ENCODE peak calls at places on chromosome 16, in nine cellular contexts. I is RWPE1; T is effector memory CD4-positive, alpha-beta T cell; Z is neural progenitor cell; K is sigmoid colon; L is psoas muscle; Y is substantia nigra; A is colonic mucosa; C is CD8-positive, alpha-beta memory T cell. X is an unnamed sample.

GRCh38 chr16:87822002-87822390 is 47.3 kb downstream of the SLC7A5 start:
- DNase-seq in I (no peak), T (no peak), Z (no peak), K (no peak), L (no peak), Y (no peak), A (no peak), C (no peak), X (no peak)

GRCh38 chr16:54067317-54068065 is 219.1 kb downstream of the IRX3 start:
- DNase-seq in I (no peak), T (no peak), Z (no peak), K (no peak), L (no peak), Y (no peak), A (no peak), C (no peak), X (no peak)

GRCh38 chr16:56625140-56625942 is at the start of gene MT1E:
- DNase-seq in I (peak), T (no peak), Z (peak), K (peak), L (peak), Y (no peak), A (peak), C (peak), X (peak)

GRCh38 chr16:53952215-53953208 is 248.6 kb downstream of the FTO start:
- DNase-seq in I (no peak), T (no peak), Z (no peak), K (no peak), L (no peak), Y (no peak), A (no peak), C (no peak), X (no peak)

GRCh38 chr16:5502467-5502869 is 404.9 kb upstream of the EEF2KMT start:
- DNase-seq in I (no peak), T (no peak), Z (peak), K (no peak), L (no peak), Y (no peak), A (no peak), C (no peak), X (no peak)

GRCh38 chr16:72312862-72313261 is 140.9 kb upstream of the PMFBP1 start:
- DNase-seq in I (no peak), T (no peak), Z (peak), K (no peak), L (no peak), Y (no peak), A (no peak), C (no peak), X (no peak)

GRCh38 chr16:51024703-51025102 is 126.4 kb downstream of the SALL1 start:
- DNase-seq in I (no peak), T (no peak), Z (peak), K (no peak), L (no peak), Y (no peak), A (no peak), C (no peak), X (no peak)

GRCh38 chr16:9260665-9261064 is 169.2 kb downstream of the HAPSTR1 start:
- DNase-seq in I (no peak), T (no peak), Z (no peak), K (no peak), L (no peak), Y (no peak), A (peak), C (no peak), X (no peak)

GRCh38 chr16:55035037-55035436 is 104.4 kb downstream of the IRX5 start:
- DNase-seq in I (no peak), T (no peak), Z (peak), K (no peak), L (no peak), Y (no peak), A (peak), C (no peak), X (peak)

GRCh38 chr16:997440-998051 is 16.0 kb downstream of the SOX8 start:
- DNase-seq in I (peak), T (peak), Z (peak), K (no peak), L (no peak), Y (no peak), A (no peak), C (peak), X (no peak)

GRCh38 chr16:53053967-53054669 is 673 bp upstream of the CHD9 start:
- DNase-seq in I (no peak), T (no peak), Z (no peak), K (peak), L (peak), Y (no peak), A (peak), C (no peak), X (no peak)

GRCh38 chr16:54928421-54929089 is 2.1 kb upstream of the IRX5 start:
- DNase-seq in I (peak), T (peak), Z (peak), K (no peak), L (peak), Y (peak), A (no peak), C (no peak), X (peak)

GRCh38 chr16:49337814-49338350 is 35.7 kb upstream of the C16orf78 start:
- DNase-seq in I (no peak), T (no peak), Z (no peak), K (peak), L (no peak), Y (no peak), A (no peak), C (no peak), X (peak)

GRCh38 chr16:86951041-86951822 is 366.0 kb downstream of the C16orf95 start:
- DNase-seq in I (no peak), T (no peak), Z (no peak), K (no peak), L (no peak), Y (no peak), A (no peak), C (no peak), X (no peak)

GRCh38 chr16:68985855-68986254 is 119.6 kb upstream of the HAS3 start:
- DNase-seq in I (peak), T (no peak), Z (no peak), K (no peak), L (no peak), Y (no peak), A (no peak), C (no peak), X (no peak)

GRCh38 chr16:2773188-2773968 is 3.7 kb downstream of the ELOB start:
- DNase-seq in I (no peak), T (no peak), Z (no peak), K (no peak), L (no peak), Y (no peak), A (no peak), C (peak), X (no peak)

GRCh38 chr16:69618307-69618706 is 52.5 kb downstream of the NFAT5 start:
- DNase-seq in I (no peak), T (no peak), Z (no peak), K (no peak), L (no peak), Y (no peak), A (no peak), C (no peak), X (no peak)

GRCh38 chr16:53843084-53843483 is 139.1 kb downstream of the FTO start:
- DNase-seq in I (no peak), T (no peak), Z (no peak), K (no peak), L (no peak), Y (no peak), A (no peak), C (no peak), X (no peak)

GRCh38 chr16:15765116-15765515 is 91.7 kb downstream of the MYH11 start:
- DNase-seq in I (no peak), T (no peak), Z (no peak), K (no peak), L (no peak), Y (no peak), A (no peak), C (no peak), X (no peak)

GRCh38 chr16:54204756-54205155 is 81.8 kb downstream of the IRX3 start:
- DNase-seq in I (no peak), T (no peak), Z (no peak), K (peak), L (no peak), Y (no peak), A (no peak), C (no peak), X (no peak)

GRCh38 chr16:69725480-69726312 is 664 bp downstream of the NQO1 start:
- DNase-seq in I (no peak), T (no peak), Z (no peak), K (no peak), L (no peak), Y (no peak), A (no peak), C (no peak), X (no peak)

GRCh38 chr16:68910051-68910450 is 66.7 kb downstream of the TANGO6 start:
- DNase-seq in I (no peak), T (no peak), Z (peak), K (no peak), L (no peak), Y (no peak), A (no peak), C (no peak), X (no peak)

GRCh38 chr16:6644916-6645315 is 687.7 kb upstream of the RBFOX1 start:
- DNase-seq in I (no peak), T (no peak), Z (no peak), K (no peak), L (no peak), Y (no peak), A (no peak), C (no peak), X (no peak)

GRCh38 chr16:86752582-86753175 is 174.3 kb downstream of the FOXL1 start:
- DNase-seq in I (no peak), T (no peak), Z (no peak), K (no peak), L (no peak), Y (no peak), A (no peak), C (no peak), X (no peak)

GRCh38 chr16:55571191-55571897 is 4.9 kb downstream of the CAPNS2 start:
- DNase-seq in I (no peak), T (no peak), Z (no peak), K (peak), L (no peak), Y (no peak), A (no peak), C (no peak), X (no peak)

GRCh38 chr16:1428511-1428910 is 2.4 kb upstream of the PERCC1 start:
- DNase-seq in I (no peak), T (no peak), Z (peak), K (no peak), L (no peak), Y (no peak), A (no peak), C (no peak), X (no peak)

GRCh38 chr16:2986623-2987188 is 6.5 kb upstream of the PKMYT1 start:
- DNase-seq in I (no peak), T (no peak), Z (no peak), K (no peak), L (no peak), Y (no peak), A (no peak), C (no peak), X (no peak)

GRCh38 chr16:74936902-74937560 is 47.9 kb downstream of the WDR59 start:
- DNase-seq in I (no peak), T (no peak), Z (no peak), K (no peak), L (no peak), Y (no peak), A (no peak), C (no peak), X (no peak)

GRCh38 chr16:27470567-27471431 is 68.8 kb downstream of the IL21R start:
- DNase-seq in I (no peak), T (no peak), Z (no peak), K (no peak), L (peak), Y (no peak), A (no peak), C (no peak), X (no peak)

GRCh38 chr16:7946142-7946541 is 613.5 kb downstream of the RBFOX1 start:
- DNase-seq in I (no peak), T (no peak), Z (no peak), K (no peak), L (no peak), Y (no peak), A (no peak), C (no peak), X (no peak)

GRCh38 chr16:55089600-55089999 is 158.9 kb downstream of the IRX5 start:
- DNase-seq in I (no peak), T (no peak), Z (no peak), K (no peak), L (no peak), Y (no peak), A (no peak), C (no peak), X (no peak)

GRCh38 chr16:64866026-64866425 is 255.8 kb downstream of the CDH11 start:
- DNase-seq in I (no peak), T (no peak), Z (no peak), K (no peak), L (no peak), Y (no peak), A (no peak), C (no peak), X (no peak)

GRCh38 chr16:72195609-72196008 is 23.7 kb upstream of the PMFBP1 start:
- DNase-seq in I (no peak), T (no peak), Z (peak), K (no peak), L (no peak), Y (no peak), A (no peak), C (no peak), X (no peak)

GRCh38 chr16:11004351-11004750 is 60.0 kb downstream of the CLEC16A start:
- DNase-seq in I (no peak), T (no peak), Z (no peak), K (no peak), L (no peak), Y (no peak), A (no peak), C (no peak), X (no peak)

DNA sequence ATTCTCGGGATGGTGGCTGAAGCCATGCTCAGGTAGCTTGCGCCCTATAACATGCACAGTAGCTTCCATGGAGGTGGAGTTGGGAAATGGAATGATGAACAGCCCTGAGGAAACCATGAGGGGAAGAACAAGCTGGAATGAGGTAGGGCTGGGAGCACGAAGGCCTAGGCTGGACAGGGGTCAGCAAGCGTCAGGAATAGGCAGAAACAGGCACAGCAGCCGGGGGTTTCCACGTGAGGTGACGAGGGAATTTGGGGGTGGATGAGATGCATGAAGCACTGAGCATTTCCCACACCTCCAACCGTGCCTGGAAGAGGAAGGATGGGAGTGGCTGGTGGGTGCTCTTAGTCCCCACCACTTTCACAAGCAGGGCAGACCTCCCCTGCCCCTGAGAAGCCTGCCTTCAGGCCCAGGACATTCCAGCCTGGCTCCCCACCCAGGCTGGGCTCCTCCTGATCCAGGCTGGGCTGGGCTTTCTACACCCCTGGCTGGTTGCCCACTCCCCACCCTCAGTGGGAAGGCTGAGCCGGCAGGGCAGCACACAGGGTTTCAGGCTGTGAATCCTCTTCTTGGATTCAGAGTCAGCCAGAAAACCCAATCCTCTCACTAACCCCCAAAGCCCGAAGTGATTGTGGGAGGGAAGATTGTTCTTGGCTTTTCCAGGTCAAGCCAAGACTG is 21.9 kb downstream of the PLEKHG4 start:
- DNase-seq in I (no peak), T (no peak), Z (no peak), K (no peak), L (peak), Y (no peak), A (no peak), C (no peak), X (no peak)
- H3K27ac ChIP-seq in I (no peak), T (no peak), Z (no peak), K (no peak), L (no peak), Y (no peak), A (no peak), C (no peak), X (peak)

DNA sequence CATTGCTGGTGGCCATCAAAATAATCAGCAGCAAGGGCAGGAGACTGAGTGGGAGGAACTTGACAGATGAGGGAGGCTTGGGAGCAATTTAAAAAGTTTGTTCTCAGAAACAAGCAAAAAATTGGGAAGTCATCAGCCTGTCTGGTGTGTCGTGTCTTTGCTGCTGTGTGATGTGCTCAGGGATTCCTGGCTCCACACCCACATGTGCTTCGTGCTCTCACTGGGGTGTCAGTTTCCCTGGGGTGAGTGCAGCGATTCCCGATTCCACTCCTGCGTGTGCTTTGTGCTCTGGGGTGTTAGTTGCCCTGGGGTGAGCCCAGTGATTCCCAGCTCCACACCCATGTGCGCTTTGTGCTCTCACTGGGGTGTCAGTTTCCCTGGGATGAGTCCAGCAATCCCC is 228.1 kb downstream of the SNX29 start:
- DNase-seq in I (no peak), T (no peak), Z (no peak), K (no peak), L (no peak), Y (no peak), A (no peak), C (no peak), X (no peak)
- H3K27ac ChIP-seq in I (no peak), T (no peak), Z (no peak), K (no peak), L (no peak), Y (peak), A (no peak), C (no peak), X (no peak)

GRCh38 chr16:85195884-85196816 is 83.9 kb upstream of the CIBAR2 start:
- DNase-seq in I (no peak), T (no peak), Z (no peak), K (peak), L (no peak), Y (no peak), A (no peak), C (no peak), X (no peak)

GRCh38 chr16:85199069-85199725 is 86.9 kb upstream of the CIBAR2 start:
- DNase-seq in I (no peak), T (no peak), Z (no peak), K (no peak), L (no peak), Y (no peak), A (no peak), C (no peak), X (no peak)

GRCh38 chr16:85196976-85197375 is 84.7 kb upstream of the CIBAR2 start:
- DNase-seq in I (no peak), T (no peak), Z (no peak), K (no peak), L (no peak), Y (no peak), A (no peak), C (no peak), X (no peak)

GRCh38 chr16:85199880-85200279 is 87.6 kb upstream of the CIBAR2 start:
- DNase-seq in I (no peak), T (no peak), Z (no peak), K (no peak), L (no peak), Y (no peak), A (no peak), C (no peak), X (no peak)

GRCh38 chr16:85197611-85198566 is 85.6 kb upstream of the CIBAR2 start:
- DNase-seq in I (no peak), T (no peak), Z (no peak), K (no peak), L (no peak), Y (no peak), A (no peak), C (no peak), X (no peak)
- H3K27ac ChIP-seq in I (peak), T (no peak), Z (no peak), K (peak), L (peak), Y (no peak), A (no peak), C (no peak), X (no peak)

DNA sequence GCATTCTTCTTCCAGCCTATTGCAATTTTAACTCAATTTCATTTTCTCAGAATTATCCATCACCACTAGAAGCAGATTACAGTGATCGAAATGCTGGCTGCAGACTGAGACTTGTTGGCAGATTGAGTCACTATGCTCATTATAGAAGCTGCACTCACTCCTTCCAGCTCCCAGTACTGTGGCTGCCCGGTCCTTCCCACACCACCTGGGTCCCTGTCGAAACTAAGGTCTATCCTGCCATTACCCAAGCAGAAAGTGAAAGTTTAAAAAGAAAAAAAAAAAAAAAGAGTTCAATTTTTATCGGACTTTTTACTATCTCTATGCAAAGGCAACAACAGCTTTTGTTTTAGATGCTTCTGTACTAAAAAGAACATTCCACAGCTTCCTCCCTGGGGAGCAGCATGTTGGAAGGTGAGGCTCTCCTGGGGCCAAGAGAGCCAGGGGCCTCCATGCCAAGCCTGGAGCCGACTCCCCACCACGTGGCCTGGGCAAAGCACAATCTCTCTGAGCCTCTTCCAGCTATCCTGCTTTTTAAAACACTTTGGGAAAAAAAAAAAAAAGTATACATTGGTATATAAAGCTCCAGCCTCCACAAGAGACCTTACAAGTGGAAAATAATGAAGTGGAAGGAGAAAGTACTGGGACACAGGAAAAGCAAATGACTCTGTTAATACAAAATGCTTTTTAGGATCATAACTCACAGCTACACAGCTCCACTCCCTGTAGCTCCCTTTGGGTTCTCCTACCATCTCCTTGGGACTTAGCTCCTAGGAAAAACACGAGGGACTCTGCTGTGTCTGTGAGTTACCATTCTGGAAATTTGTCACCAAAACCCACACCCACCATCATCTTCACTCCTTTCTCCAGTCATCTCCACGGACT is 77.8 kb downstream of the USP31 start:
- DNase-seq in I (peak), T (no peak), Z (no peak), K (no peak), L (peak), Y (no peak), A (no peak), C (no peak), X (no peak)
- H3K27ac ChIP-seq in I (peak), T (no peak), Z (no peak), K (peak), L (peak), Y (peak), A (no peak), C (no peak), X (peak)

GRCh38 chr16:81237942-81238295 is 570 bp upstream of the BCO1 start:
- DNase-seq in I (no peak), T (no peak), Z (peak), K (no peak), L (no peak), Y (no peak), A (no peak), C (no peak), X (no peak)
- H3K27ac ChIP-seq in I (peak), T (no peak), Z (peak), K (peak), L (peak), Y (no peak), A (peak), C (no peak), X (no peak)

GRCh38 chr16:31331807-31332301 is 23.1 kb upstream of the ITGAX start:
- DNase-seq in I (no peak), T (no peak), Z (no peak), K (peak), L (no peak), Y (no peak), A (no peak), C (no peak), X (no peak)

GRCh38 chr16:31330553-31330890 is 24.5 kb upstream of the ITGAX start:
- DNase-seq in I (no peak), T (no peak), Z (no peak), K (no peak), L (no peak), Y (no peak), A (no peak), C (no peak), X (no peak)

GRCh38 chr16:31332544-31332943 is 22.4 kb upstream of the ITGAX start:
- DNase-seq in I (no peak), T (no peak), Z (no peak), K (no peak), L (no peak), Y (no peak), A (no peak), C (no peak), X (no peak)

GRCh38 chr16:31329671-31330552 is 25.1 kb upstream of the ITGAX start:
- DNase-seq in I (no peak), T (no peak), Z (no peak), K (peak), L (no peak), Y (no peak), A (no peak), C (no peak), X (no peak)

GRCh38 chr16:31331141-31331764 is 23.7 kb upstream of the ITGAX start:
- DNase-seq in I (no peak), T (no peak), Z (peak), K (peak), L (no peak), Y (no peak), A (no peak), C (peak), X (no peak)
- H3K27ac ChIP-seq in I (no peak), T (no peak), Z (no peak), K (no peak), L (no peak), Y (no peak), A (no peak), C (no peak), X (no peak)

GRCh38 chr16:21994856-21995465 is 6.0 kb downstream of the PDZD9 start:
- DNase-seq in I (no peak), T (no peak), Z (no peak), K (no peak), L (no peak), Y (no peak), A (no peak), C (no peak), X (no peak)
- H3K27ac ChIP-seq in I (no peak), T (no peak), Z (no peak), K (no peak), L (no peak), Y (no peak), A (no peak), C (no peak), X (no peak)